ENCODE peak calls at places on chromosome 19, in four cellular contexts. N, C, U and L are unnamed samples.

GRCh38 chr19:3096267-3096901 is 2.2 kb downstream of the GNA11 start:
- DNase-seq in U (no peak), N (no peak), C (no peak), L (no peak)

GRCh38 chr19:45554481-45554880 is 30.1 kb downstream of the OPA3 start:
- DNase-seq in U (no peak), C (no peak), N (no peak), L (no peak)

GRCh38 chr19:14048439-14049153 is 13.3 kb downstream of the PALM3 start:
- DNase-seq in N (peak), U (no peak), C (peak), L (peak)

GRCh38 chr19:18098891-18099622 is 1.5 kb downstream of the MAST3 start:
- DNase-seq in C (peak), N (peak), U (no peak), L (peak)

GRCh38 chr19:2552859-2553258 is 76.9 kb downstream of the GADD45B start:
- DNase-seq in C (peak), N (no peak), U (no peak), L (no peak)

GRCh38 chr19:31102674-31103073 is 246.6 kb downstream of the TSHZ3 start:
- DNase-seq in U (no peak), C (no peak), N (no peak), L (no peak)

GRCh38 chr19:18282021-18282787 is 782 bp upstream of the JUND start:
- DNase-seq in C (no peak), U (no peak), N (no peak), L (peak)

GRCh38 chr19:30111456-30111855 is 169.4 kb downstream of the URI1 start:
- DNase-seq in N (no peak), U (no peak), C (no peak), L (no peak)

GRCh38 chr19:11416346-11417052 is 2.6 kb downstream of the RGL3 start:
- DNase-seq in C (no peak), N (no peak), U (no peak), L (no peak)

GRCh38 chr19:19668230-19669012 is at the start of gene ZNF101:
- DNase-seq in U (peak), N (peak), C (peak), L (peak)